ENCODE peak calls at places on chromosomes 6 and 20, in six cellular contexts. W is HS-27A; Z is stimulated activated CD8-positive, alpha-beta memory T cell treated with anti-CD3 and anti-CD28 coated beads, Interleukin-15, amount 100 ng/mL, for 4 hours; F is DMS153; I is NCI-H1694; S is cardiac fibroblast. E is an unnamed sample.

GRCh38 chr6:82818727-82819126 is 246.9 kb downstream of the UBE3D start:
- DNase-seq in S (peak), I (no peak), W (peak), Z (no peak), F (no peak), E (no peak)

GRCh38 chr20:25251558-25251957 is 3.7 kb downstream of the PYGB start:
- DNase-seq in F (no peak), S (peak), I (no peak), Z (no peak), W (no peak), E (no peak)

GRCh38 chr20:6829510-6830116 is 62.1 kb downstream of the BMP2 start:
- DNase-seq in Z (no peak), I (no peak), S (peak), F (peak), W (no peak), E (no peak)

GRCh38 chr20:36929290-36929689 is 22.2 kb downstream of the SAMHD1 start:
- DNase-seq in F (no peak), Z (no peak), I (no peak), W (no peak), S (peak), E (no peak)

GRCh38 chr6:56802570-56802969 is 152.3 kb upstream of the BEND6 start:
- DNase-seq in W (no peak), Z (no peak), I (peak), S (peak), F (peak), E (no peak)

GRCh38 chr6:152993431-152993830 is 9.1 kb downstream of the MTRF1L start:
- DNase-seq in S (no peak), Z (no peak), W (no peak), F (no peak), I (no peak), E (no peak)

GRCh38 chr6:134117409-134117808 is 65.0 kb upstream of the SLC2A12 start:
- DNase-seq in S (no peak), Z (no peak), I (no peak), W (no peak), F (no peak), E (peak)

GRCh38 chr6:36035240-36035639 is 7.6 kb downstream of the MAPK14 start:
- DNase-seq in F (no peak), I (no peak), S (peak), W (no peak), Z (no peak), E (no peak)

GRCh38 chr20:5626603-5627002 is 123.6 kb upstream of the SHLD1 start:
- DNase-seq in S (no peak), F (no peak), W (no peak), Z (no peak), I (no peak), E (no peak)

GRCh38 chr6:40138273-40138720 is 204.0 kb upstream of the MOCS1 start:
- DNase-seq in I (no peak), W (no peak), Z (no peak), S (no peak), F (no peak), E (no peak)

GRCh38 chr20:20500312-20500711 is 132.4 kb downstream of the INSM1 start:
- DNase-seq in I (no peak), Z (no peak), W (no peak), F (no peak), S (no peak), E (no peak)

GRCh38 chr6:166470863-166471410 is 88.2 kb upstream of the MPC1 start:
- DNase-seq in S (no peak), Z (no peak), W (no peak), F (no peak), I (no peak), E (no peak)

GRCh38 chr6:129680633-129681032 is 29.3 kb downstream of the ARHGAP18 start:
- DNase-seq in Z (no peak), I (no peak), S (no peak), W (no peak), F (no peak), E (no peak)

GRCh38 chr6:69887026-69887425 is 20.7 kb downstream of the COL19A1 start:
- DNase-seq in Z (no peak), S (no peak), I (no peak), F (no peak), W (no peak), E (no peak)

GRCh38 chr6:157211603-157212455 is 111.5 kb downstream of the TMEM242 start:
- DNase-seq in W (no peak), S (no peak), I (no peak), F (no peak), Z (no peak), E (no peak)

GRCh38 chr6:53236241-53236640 is 87.6 kb upstream of the GCM1 start:
- DNase-seq in W (no peak), I (no peak), Z (no peak), S (no peak), F (no peak), E (no peak)

GRCh38 chr6:136127856-136128255 is 122.3 kb downstream of the MTFR2 start:
- DNase-seq in S (peak), I (no peak), Z (no peak), F (no peak), W (no peak), E (no peak)

GRCh38 chr6:162245831-162246230 is 481.7 kb downstream of the PRKN start:
- DNase-seq in W (no peak), I (no peak), Z (no peak), F (no peak), S (no peak), E (no peak)

GRCh38 chr6:149995971-149996370 is 29.4 kb downstream of the RAET1L start:
- DNase-seq in W (no peak), S (no peak), Z (no peak), F (no peak), I (no peak), E (no peak)

GRCh38 chr6:149995235-149995750 is 30.0 kb downstream of the RAET1L start:
- DNase-seq in W (no peak), I (no peak), Z (no peak), F (no peak), S (no peak), E (no peak)

GRCh38 chr6:20237677-20238460 is 25.6 kb upstream of the MBOAT1 start:
- DNase-seq in F (no peak), Z (no peak), S (no peak), W (no peak), I (no peak), E (no peak)

GRCh38 chr6:113447088-113447831 is 409.9 kb upstream of the MARCKS start:
- DNase-seq in F (no peak), I (no peak), W (no peak), Z (no peak), S (peak), E (no peak)

E was measured in nucleus accumbens.